ENCODE peak calls at places on chromosomes 12 and 14, in four cellular contexts. G is K562, Y is neural progenitor cell, T is HCT116. O is an unnamed sample.

GRCh38 chr14:92254786-92255185 is 68.2 kb upstream of the SLC24A4 start:
- DNase-seq in Y (peak; percentile 72), G (no peak), T (no peak), O (no peak)

GRCh38 chr12:15770581-15770980 is 18.6 kb downstream of the EPS8 start:
- DNase-seq in T (no peak), Y (no peak), G (no peak), O (peak; percentile 55)

GRCh38 chr14:64756712-64757111 is 52.5 kb downstream of the PLEKHG3 start:
- DNase-seq in T (no peak), Y (no peak), G (no peak), O (no peak)

GRCh38 chr12:93946542-93947150 is 201.7 kb upstream of the PLXNC1 start:
- DNase-seq in G (no peak), Y (no peak), T (no peak), O (no peak)

GRCh38 chr14:92793709-92794546 is at the start of gene GOLGA5:
- DNase-seq in T (peak; percentile 92), G (peak; percentile 85), Y (peak; percentile 97), O (peak; percentile 91)

GRCh38 chr12:54017027-54017788 is 8.4 kb downstream of the HOXC8 start:
- DNase-seq in T (no peak), G (peak; percentile 49), Y (peak; percentile 41), O (no peak)

GRCh38 chr12:92574911-92575570 is 127.7 kb upstream of the PLEKHG7 start:
- DNase-seq in G (no peak), Y (peak; percentile 23), T (no peak), O (no peak)

GRCh38 chr12:116887244-116887643 is 6.0 kb upstream of the HRK start:
- DNase-seq in T (no peak), Y (no peak), G (no peak), O (no peak)

GRCh38 chr12:23684121-23684520 is 265.3 kb downstream of the SOX5 start:
- DNase-seq in G (no peak), T (no peak), Y (no peak), O (no peak)

GRCh38 chr14:91249841-91250616 is 5.5 kb upstream of the GPR68 start:
- DNase-seq in Y (peak; percentile 85), G (no peak), T (no peak), O (no peak)

GRCh38 chr14:76203086-76204001 is 51.6 kb downstream of the GPATCH2L start:
- DNase-seq in G (no peak), T (no peak), Y (no peak), O (peak; percentile 59)

GRCh38 chr12:17528394-17528793 is 561.6 kb downstream of the RERGL start:
- DNase-seq in T (no peak), G (no peak), Y (peak; percentile 36), O (no peak)

GRCh38 chr14:75132374-75133086 is 5.7 kb upstream of the NEK9 start:
- DNase-seq in Y (peak; percentile 81), G (peak; percentile 37), T (peak; percentile 65), O (peak; percentile 79)

GRCh38 chr14:101070540-101071492 is 167.3 kb upstream of the RTL1 start:
- DNase-seq in G (no peak), Y (no peak), T (no peak), O (no peak)

GRCh38 chr14:104149617-104150141 is 11.3 kb downstream of the KIF26A start:
- DNase-seq in Y (peak; percentile 87), G (no peak), T (no peak), O (no peak)

GRCh38 chr12:56591111-56591510 is 39.0 kb downstream of the BAZ2A start:
- DNase-seq in T (no peak), G (no peak), Y (peak; percentile 20), O (no peak)

GRCh38 chr12:106957617-106958016 is 1.9 kb downstream of the TMEM263 start:
- DNase-seq in T (no peak), G (no peak), Y (no peak), O (no peak)

GRCh38 chr12:85385406-85385805 is 105.4 kb downstream of the ALX1 start:
- DNase-seq in Y (no peak), G (no peak), T (no peak), O (no peak)

GRCh38 chr12:113900711-113901110 is 65.4 kb downstream of the RBM19 start:
- DNase-seq in G (no peak), T (no peak), Y (no peak), O (peak; percentile 13)

GRCh38 chr14:23481362-23481970 is 12.0 kb downstream of the NGDN start:
- DNase-seq in G (no peak), Y (peak; percentile 82), T (no peak), O (no peak)

GRCh38 chr14:23485311-23485710 is 15.8 kb downstream of the NGDN start:
- DNase-seq in G (no peak), T (no peak), Y (no peak), O (no peak)

GRCh38 chr14:23482814-23483128 is 13.3 kb downstream of the NGDN start:
- DNase-seq in Y (no peak), T (no peak), G (no peak), O (no peak)

GRCh38 chr14:23481992-23482813 is 12.7 kb downstream of the NGDN start:
- DNase-seq in G (no peak), T (no peak), Y (peak; percentile 48), O (no peak)

GRCh38 chr14:23483216-23483854 is 13.8 kb downstream of the NGDN start:
- DNase-seq in T (no peak), Y (peak; percentile 87), G (peak; percentile 43), O (no peak)
- H3K27ac ChIP-seq in T (no peak overlapping the region), Y (no peak overlapping the region), G (no peak overlapping the region), O (no peak overlapping the region)

DNA sequence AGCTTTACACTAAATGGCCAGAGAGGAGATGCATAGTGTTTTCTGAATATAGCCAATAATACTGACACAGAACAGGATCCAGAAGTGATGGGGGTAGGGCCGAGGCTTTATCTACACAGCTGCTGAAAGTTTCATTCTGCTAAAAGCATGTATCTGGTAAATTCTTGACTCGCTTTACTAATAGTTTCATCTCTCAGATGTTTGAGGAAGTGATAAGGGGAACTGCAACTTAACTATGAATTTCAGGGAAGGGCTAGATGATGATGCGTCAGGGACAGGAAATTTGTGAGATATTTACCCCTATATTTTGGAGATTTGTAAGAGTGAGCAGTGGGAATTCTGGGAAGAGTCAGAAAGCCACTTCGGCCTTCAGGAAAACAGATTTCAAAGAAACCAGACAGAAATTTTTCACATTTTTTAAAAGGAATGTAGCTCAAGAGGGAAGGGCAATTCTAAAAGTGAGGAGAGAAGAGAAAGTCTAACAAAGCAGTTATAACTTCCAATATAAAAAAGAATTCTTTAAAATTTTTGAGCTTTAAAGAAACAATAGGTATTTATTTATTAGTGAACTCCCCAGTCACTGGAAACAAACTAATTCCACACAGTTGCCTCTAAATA is 243.1 kb downstream of the BCAT1 start:
- DNase-seq in G (no peak), Y (no peak), T (no peak), O (no peak)
- H3K4me2 ChIP-seq in G (peak overlapping the region; percentile 23), Y (no peak overlapping the region), T (no peak overlapping the region), O (no peak overlapping the region)

GRCh38 chr12:132926417-132926833 is 29.7 kb downstream of the ZNF605 start:
- DNase-seq in Y (no peak), T (no peak), G (no peak), O (no peak)
- H3K4me3 ChIP-seq in Y (peak overlapping the region; percentile 1), T (no peak overlapping the region), G (no peak overlapping the region), O (no peak overlapping the region)

DNA sequence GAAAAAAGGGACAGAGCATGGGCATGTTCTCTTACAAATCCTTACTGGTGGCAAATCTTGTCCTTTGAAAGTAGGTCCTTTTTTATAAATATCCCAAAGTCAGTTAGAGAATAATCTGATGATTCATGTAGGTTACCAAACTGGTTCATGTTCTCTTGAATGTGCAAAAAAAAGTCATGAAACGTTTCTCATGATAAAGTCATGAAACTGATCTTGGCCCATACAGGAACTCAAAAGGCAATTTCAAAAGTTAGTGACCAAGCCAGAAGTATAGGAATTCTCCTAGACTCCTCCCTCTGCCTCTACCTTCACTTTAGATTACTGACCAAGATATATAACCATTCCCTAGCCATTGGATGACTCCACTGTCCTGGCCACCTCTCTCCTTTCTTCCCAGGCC is 27.3 kb upstream of the SPTSSA start:
- DNase-seq in T (no peak), Y (no peak), G (no peak), O (no peak)
- H3K27ac ChIP-seq in T (no peak overlapping the region), Y (no peak overlapping the region), G (no peak overlapping the region), O (peak overlapping the region; percentile 16)

GRCh38 chr14:96795443-96795842 is 1.7 kb upstream of the VRK1 start:
- DNase-seq in T (no peak), G (no peak), Y (no peak), O (no peak)
- H3K4me2 ChIP-seq in T (no peak overlapping the region), G (no peak overlapping the region), Y (no peak overlapping the region), O (no peak overlapping the region)

DNA sequence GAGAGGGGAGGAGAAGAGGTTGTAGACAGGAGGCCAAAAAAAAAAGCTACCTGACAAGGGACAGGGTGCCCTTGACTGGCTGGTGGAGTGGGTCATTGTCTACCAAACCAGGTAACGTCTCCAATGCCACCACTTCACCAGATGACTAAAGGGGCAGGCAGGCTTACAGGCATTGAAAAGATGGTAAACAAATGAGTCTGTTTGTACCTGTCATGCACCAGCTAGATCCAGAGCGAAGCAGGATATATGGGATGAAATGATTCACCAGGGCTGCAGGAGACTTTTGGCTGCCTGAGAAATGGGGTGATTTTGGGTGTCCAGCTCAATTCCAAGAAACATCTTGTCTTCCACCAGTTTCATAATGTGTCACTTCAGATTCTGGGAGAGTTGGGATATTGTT is 4.0 kb downstream of the C12orf54 start:
- DNase-seq in Y (no peak), T (no peak), G (no peak), O (no peak)
- H3K4me3 ChIP-seq in Y (no peak overlapping the region), T (no peak overlapping the region), G (no peak overlapping the region), O (no peak overlapping the region)

GRCh38 chr12:122859303-122860051 is 24.2 kb downstream of the HIP1R start:
- DNase-seq in G (no peak), Y (no peak), T (no peak), O (no peak)

GRCh38 chr12:122858591-122859302 is 23.5 kb downstream of the HIP1R start:
- DNase-seq in Y (no peak), T (no peak), G (no peak), O (no peak)

GRCh38 chr12:122860854-122861585 is 25.8 kb downstream of the HIP1R start:
- DNase-seq in T (no peak), G (no peak), Y (no peak), O (no peak)

GRCh38 chr12:122861586-122861970 is 26.3 kb downstream of the HIP1R start:
- DNase-seq in G (no peak), Y (no peak), T (no peak), O (no peak)

DNA sequence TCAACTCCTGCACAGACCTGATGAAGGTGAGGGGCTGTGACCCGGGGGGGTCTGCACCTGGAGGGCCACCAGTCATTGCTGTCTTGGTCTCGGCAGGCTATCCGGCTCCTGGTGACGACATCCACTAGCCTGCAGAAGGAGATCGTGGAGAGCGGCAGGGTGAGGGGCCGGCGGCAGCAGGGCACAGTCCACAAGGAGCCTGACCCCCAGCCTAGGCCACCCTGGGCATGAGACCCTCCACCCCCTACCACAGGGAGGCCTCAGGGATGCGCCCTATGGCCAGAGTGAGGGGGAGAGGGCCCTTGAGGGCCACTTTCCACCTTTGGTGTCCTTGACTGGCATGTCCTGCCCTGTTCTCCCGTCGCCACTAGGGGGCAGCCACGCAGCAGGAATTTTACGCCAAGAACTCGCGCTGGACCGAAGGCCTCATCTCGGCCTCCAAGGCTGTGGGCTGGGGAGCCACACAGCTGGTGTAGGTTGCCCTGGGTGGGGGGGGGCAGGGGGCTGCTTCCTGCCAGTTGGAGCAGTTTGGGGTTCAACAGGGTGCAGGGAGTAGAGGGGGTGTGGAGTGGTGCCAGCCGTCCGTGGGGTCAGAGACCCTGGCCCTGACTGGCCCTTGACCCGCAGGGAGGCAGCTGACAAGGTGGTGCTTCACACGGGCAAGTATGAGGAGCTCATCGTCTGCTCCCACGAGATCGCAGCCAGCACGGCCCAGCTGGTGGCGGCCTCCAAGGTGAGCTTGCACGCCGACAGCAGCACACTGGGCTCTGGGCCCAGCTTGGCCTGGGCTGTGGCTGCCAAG is 25.0 kb downstream of the HIP1R start:
- DNase-seq in T (peak; percentile 50), Y (peak; percentile 84), G (peak; percentile 80), O (no peak)
- H3K27ac ChIP-seq in T (no peak overlapping the region), Y (no peak overlapping the region), G (no peak overlapping the region), O (no peak overlapping the region)

O was measured in PC-9.